ENCODE peak calls at places on chromosomes 5 and 9, in seven cellular contexts. Z is transverse colon, O is MM.1S, S is breast epithelium, G is ovary, X is A549, B is lower lobe of right lung. W is an unnamed sample.

GRCh38 chr5:148957591-148958202 is 105.2 kb downstream of the SH3TC2 start:
- DNase-seq in Z (peak; percentile 34), O (peak; percentile 54), S (no peak), G (no peak), X (no peak), B (peak; percentile 51), W (no peak)

GRCh38 chr5:107414802-107415201 is 255.9 kb downstream of the EFNA5 start:
- DNase-seq in Z (no peak), O (no peak), S (no peak), G (no peak), X (no peak), B (no peak), W (no peak)

GRCh38 chr5:146877783-146878470 is 630 bp downstream of the PPP2R2B start:
- DNase-seq in Z (no peak), O (peak; percentile 56), S (no peak), G (no peak), X (no peak), B (peak; percentile 44), W (peak; percentile 18)

GRCh38 chr9:30982301-30982700 is 1402.1 kb upstream of the ACO1 start:
- DNase-seq in Z (no peak), O (no peak), S (no peak), G (no peak), X (no peak), B (no peak), W (no peak)

GRCh38 chr9:12922209-12922914 is 147.5 kb downstream of the LURAP1L start:
- DNase-seq in Z (no peak), O (no peak), S (no peak), G (no peak), X (no peak), B (no peak), W (no peak)

GRCh38 chr5:82738681-82739080 is 338.5 kb downstream of the TMEM167A start:
- DNase-seq in Z (no peak), O (no peak), S (no peak), G (no peak), X (no peak), B (no peak), W (no peak)

GRCh38 chr5:69231851-69232250 is 2.8 kb upstream of the CDK7 start:
- DNase-seq in Z (no peak), O (no peak), S (no peak), G (no peak), X (no peak), B (no peak), W (no peak)

GRCh38 chr5:133744909-133745308 is 132.6 kb upstream of the FSTL4 start:
- DNase-seq in Z (no peak), O (no peak), S (no peak), G (no peak), X (no peak), B (no peak), W (no peak)

GRCh38 chr5:34533582-34534236 is 122.4 kb upstream of the RAI14 start:
- DNase-seq in Z (no peak), O (no peak), S (no peak), G (no peak), X (no peak), B (no peak), W (no peak)

GRCh38 chr5:149586708-149587318 is 5.5 kb downstream of the ARHGEF37 start:
- DNase-seq in Z (no peak), O (no peak), S (no peak), G (no peak), X (no peak), B (no peak), W (no peak)

GRCh38 chr5:113230711-113231652 is 203.8 kb downstream of the TSSK1B start:
- DNase-seq in Z (no peak), O (no peak), S (no peak), G (no peak), X (no peak), B (no peak), W (no peak)

GRCh38 chr9:93134018-93134739 is at the start of gene NINJ1:
- DNase-seq in Z (peak; percentile 79), O (peak; percentile 82), S (peak; percentile 65), G (peak; percentile 78), X (peak; percentile 90), B (peak; percentile 81), W (peak; percentile 74)

GRCh38 chr5:137782055-137782454 is 27.9 kb upstream of the HNRNPA0 start:
- DNase-seq in Z (no peak), O (no peak), S (no peak), G (no peak), X (no peak), B (no peak), W (no peak)

GRCh38 chr9:131119600-131119999 is 5.8 kb upstream of the NUP214 start:
- DNase-seq in Z (no peak), O (no peak), S (no peak), G (no peak), X (no peak), B (no peak), W (no peak)
- H3K4me1 ChIP-seq in Z (peaks cover 3% of the 10 kb centered on the region), O (no peaks in the 10 kb centered on the region), S (no peaks in the 10 kb centered on the region), G (peaks cover 2% of the 10 kb centered on the region), X (no peaks in the 10 kb centered on the region), B (peaks cover 8% of the 10 kb centered on the region), W (peaks cover 3% of the 10 kb centered on the region)

GRCh38 chr9:135300346-135301141 is 179.0 kb upstream of the PPP1R26 start:
- DNase-seq in Z (no peak), O (no peak), S (no peak), G (no peak), X (no peak), B (no peak), W (peak; percentile 55)
- H3K4me1 ChIP-seq in Z (no peaks in the 10 kb centered on the region), O (no peaks in the 10 kb centered on the region), S (no peaks in the 10 kb centered on the region), G (no peaks in the 10 kb centered on the region), X (no peaks in the 10 kb centered on the region), B (no peaks in the 10 kb centered on the region), W (peaks cover 31% of the 10 kb centered on the region)

GRCh38 chr9:128913048-128913900 is 7.5 kb upstream of the PHYHD1 start:
- DNase-seq in Z (no peak), O (no peak), S (no peak), G (no peak), X (peak; percentile 42), B (peak; percentile 53), W (no peak)

GRCh38 chr9:128913995-128914772 is 6.6 kb upstream of the PHYHD1 start:
- DNase-seq in Z (no peak), O (no peak), S (no peak), G (no peak), X (no peak), B (peak; percentile 58), W (no peak)

GRCh38 chr9:128911529-128912035 is 9.2 kb upstream of the PHYHD1 start:
- DNase-seq in Z (no peak), O (no peak), S (no peak), G (no peak), X (peak; percentile 36), B (peak; percentile 74), W (no peak)

GRCh38 chr9:128910906-128911305 is 9.9 kb upstream of the PHYHD1 start:
- DNase-seq in Z (no peak), O (no peak), S (no peak), G (no peak), X (no peak), B (peak; percentile 45), W (no peak)

DNA sequence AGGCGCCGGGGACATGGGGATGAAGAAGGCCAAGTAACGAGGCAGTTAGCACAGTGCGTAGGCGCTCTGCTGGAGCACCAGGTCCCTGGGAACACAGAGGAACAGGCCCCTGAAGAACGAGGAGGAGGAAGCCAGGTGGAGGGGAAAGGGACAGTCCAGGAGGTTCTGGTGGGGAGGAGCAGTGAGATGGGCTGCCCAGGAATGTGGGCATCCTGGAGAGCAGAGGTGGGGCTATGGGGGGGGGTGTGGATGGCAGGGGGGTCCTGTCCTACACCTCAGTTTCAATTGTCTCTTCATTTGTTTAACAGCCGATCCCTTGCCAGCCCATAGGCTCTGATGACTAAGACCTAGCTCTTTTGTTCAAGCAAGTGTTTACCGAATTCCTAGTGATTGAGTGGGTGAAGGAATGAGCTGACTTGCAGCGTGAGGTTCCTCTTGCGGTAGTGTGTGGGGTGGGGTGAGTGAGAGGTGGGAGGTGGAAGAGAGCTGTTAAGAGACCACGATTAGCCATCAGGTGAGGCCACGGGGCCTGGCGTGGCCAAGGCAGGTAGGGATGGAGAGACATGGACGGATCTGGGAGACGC is 8.4 kb upstream of the PHYHD1 start:
- DNase-seq in Z (no peak), O (no peak), S (no peak), G (no peak), X (peak; percentile 97), B (peak; percentile 69), W (no peak)
- H3K4me1 ChIP-seq in Z (peaks cover 46% of the 10 kb centered on the region), O (no peaks in the 10 kb centered on the region), S (peaks cover 39% of the 10 kb centered on the region), G (peaks cover 41% of the 10 kb centered on the region), X (peaks cover 61% of the 10 kb centered on the region), B (peaks cover 71% of the 10 kb centered on the region), W (peaks cover 64% of the 10 kb centered on the region)

GRCh38 chr9:105243935-105244273 is 547 bp upstream of the SLC44A1 start:
- DNase-seq in Z (no peak), O (no peak), S (no peak), G (no peak), X (no peak), B (no peak), W (no peak)
- H3K4me1 ChIP-seq in Z (peaks cover 52% of the 10 kb centered on the region), O (peaks cover 37% of the 10 kb centered on the region), S (peaks cover 6% of the 10 kb centered on the region), G (peaks cover 1% of the 10 kb centered on the region), X (peaks cover 35% of the 10 kb centered on the region), B (peaks cover 34% of the 10 kb centered on the region), W (peaks cover 25% of the 10 kb centered on the region)

DNA sequence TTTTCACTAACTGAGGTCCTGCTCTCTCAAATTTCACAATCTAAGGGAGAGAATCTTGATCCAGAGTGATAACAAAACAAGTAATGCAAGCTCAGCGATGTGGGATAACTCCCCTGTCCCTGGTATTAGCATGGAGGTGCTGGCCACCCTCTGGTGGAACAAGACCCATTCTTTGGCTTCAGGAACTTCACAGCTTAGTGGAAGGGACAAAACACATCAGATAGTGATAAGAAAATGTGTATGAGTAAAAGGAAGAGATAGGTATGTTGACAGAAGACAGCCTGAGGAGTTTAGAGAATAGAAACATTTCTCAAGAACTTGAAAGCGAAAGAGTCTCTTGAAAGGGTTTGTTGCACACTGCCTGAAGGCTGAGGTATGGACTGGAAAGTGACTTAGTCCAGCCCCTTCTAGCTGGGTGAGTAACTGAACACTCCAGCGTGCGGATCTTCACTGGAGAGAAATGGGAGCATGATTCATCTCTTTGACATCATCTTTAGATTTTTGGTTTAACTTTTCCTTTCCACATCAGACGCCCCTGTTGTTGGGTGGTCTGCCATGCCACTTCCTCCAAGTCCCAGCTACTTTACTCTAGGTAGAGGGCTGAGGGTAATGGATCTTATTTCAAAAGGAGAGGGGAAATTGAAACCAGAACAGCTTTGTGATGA is 25.4 kb upstream of the ZSWIM6 start:
- DNase-seq in Z (no peak), O (peak; percentile 85), S (no peak), G (no peak), X (no peak), B (no peak), W (no peak)
- H3K4me1 ChIP-seq in Z (peaks cover 41% of the 10 kb centered on the region), O (peaks cover 23% of the 10 kb centered on the region), S (peaks cover 5% of the 10 kb centered on the region), G (peaks cover 7% of the 10 kb centered on the region), X (peaks cover 69% of the 10 kb centered on the region), B (peaks cover 37% of the 10 kb centered on the region), W (peaks cover 27% of the 10 kb centered on the region)

GRCh38 chr9:37939575-37940095 is 35.7 kb upstream of the SLC25A51 start:
- DNase-seq in Z (no peak), O (no peak), S (no peak), G (no peak), X (no peak), B (no peak), W (no peak)
- H3K4me1 ChIP-seq in Z (peaks cover 33% of the 10 kb centered on the region), O (no peaks in the 10 kb centered on the region), S (peaks cover 17% of the 10 kb centered on the region), G (peaks cover 18% of the 10 kb centered on the region), X (peaks cover 56% of the 10 kb centered on the region), B (peaks cover 52% of the 10 kb centered on the region), W (peaks cover 31% of the 10 kb centered on the region)

GRCh38 chr5:170263906-170264305 is 31.1 kb downstream of the C5orf58 start:
- DNase-seq in Z (no peak), O (no peak), S (no peak), G (no peak), X (no peak), B (no peak), W (no peak)
- H3K4me1 ChIP-seq in Z (peaks cover 18% of the 10 kb centered on the region), O (peaks cover 63% of the 10 kb centered on the region), S (no peaks in the 10 kb centered on the region), G (peaks cover 7% of the 10 kb centered on the region), X (no peaks in the 10 kb centered on the region), B (peaks cover 21% of the 10 kb centered on the region), W (peaks cover 6% of the 10 kb centered on the region)